ENCODE peak calls at places on chromosomes 6 and 20, in seven cellular contexts. B is HepG2; Q is activated naive CD8-positive, alpha-beta T cell treated with anti-CD3 and anti-CD28 coated beads, Interleukin-2, amount 50 U/mL, for 24 hours; N is HFF-Myc; A is skeletal muscle cell; D is stimulated activated naive CD8-positive, alpha-beta T cell treated with anti-CD3 and anti-CD28 coated beads, Interleukin-15, Interleukin-2, amounts not matched to agents 100 U/mL and 50 U/mL, for 24 hours; I is anterior cingulate cortex. V is an unnamed sample.

GRCh38 chr6:99349620-99350141 is at the start of gene FAXC:
- DNase-seq in B (peak; percentile 9), Q (peak; percentile 12), N (no peak), A (no peak), D (peak; percentile 14), I (peak; percentile 40), V (peak; percentile 22)

GRCh38 chr6:41147917-41148316 is 6.2 kb downstream of the TREML1 start:
- DNase-seq in B (no peak), Q (no peak), N (no peak), A (no peak), D (no peak), I (no peak), V (no peak)

GRCh38 chr6:19356692-19357091 is 480.5 kb upstream of the ID4 start:
- DNase-seq in B (no peak), Q (no peak), N (no peak), A (no peak), D (no peak), I (no peak), V (no peak)

GRCh38 chr6:1286972-1287600 is 24.8 kb upstream of the FOXQ1 start:
- DNase-seq in B (no peak), Q (no peak), N (no peak), A (peak; percentile 87), D (no peak), I (no peak), V (peak; percentile 28)

GRCh38 chr6:43283905-43284304 is 14.2 kb upstream of the SLC22A7 start:
- DNase-seq in B (no peak), Q (no peak), N (no peak), A (no peak), D (no peak), I (no peak), V (no peak)

GRCh38 chr6:75843401-75843800 is 94.4 kb downstream of the MYO6 start:
- DNase-seq in B (no peak), Q (no peak), N (no peak), A (no peak), D (no peak), I (no peak), V (no peak)

GRCh38 chr6:168137024-168137423 is 58.0 kb upstream of the FRMD1 start:
- DNase-seq in B (no peak), Q (no peak), N (no peak), A (no peak), D (no peak), I (no peak), V (no peak)

GRCh38 chr6:27502508-27503435 is 29.9 kb upstream of the ZNF184 start:
- DNase-seq in B (peak; percentile 74), Q (peak; percentile 78), N (peak; percentile 66), A (no peak), D (peak; percentile 77), I (no peak), V (no peak)

GRCh38 chr6:88368071-88368787 is 202.1 kb upstream of the CNR1 start:
- DNase-seq in B (no peak), Q (no peak), N (no peak), A (peak; percentile 89), D (no peak), I (no peak), V (no peak)

GRCh38 chr20:53611449-53611894 is 17.8 kb upstream of the ZNF217 start:
- DNase-seq in B (no peak), Q (no peak), N (peak; percentile 94), A (peak; percentile 94), D (no peak), I (no peak), V (no peak)